ENCODE peak calls at places on chromosomes 11 and 22, in ten cellular contexts. One of them, this sample, is unnamed.

GRCh38 chr11:17846852-17847453 is 112.4 kb downstream of the KCNC1 start:
- DNase-seq in HepG2: no peak
- DNase-seq in SK-N-SH: no peak
- DNase-seq in GM23338: peak; percentile 34
- DNase-seq in Panc1: no peak
- DNase-seq in transverse colon: no peak
- DNase-seq in endothelial cell of umbilical vein: no peak
- DNase-seq in K562: peak; percentile 35
- DNase-seq in prostate gland: no peak
- DNase-seq in upper lobe of left lung: no peak
- DNase-seq in this sample: no peak

GRCh38 chr22:19703869-19704268 is 10.4 kb upstream of the SEPTIN5 start:
- DNase-seq in GM23338: no peak
- DNase-seq in endothelial cell of umbilical vein: no peak
- DNase-seq in SK-N-SH: no peak
- DNase-seq in HepG2: no peak
- DNase-seq in upper lobe of left lung: peak; percentile 5
- DNase-seq in transverse colon: no peak
- DNase-seq in prostate gland: no peak
- DNase-seq in K562: no peak
- DNase-seq in Panc1: no peak
- DNase-seq in this sample: no peak

GRCh38 chr11:120581317-120581716 is 69.8 kb downstream of the GRIK4 start:
- DNase-seq in endothelial cell of umbilical vein: no peak
- DNase-seq in SK-N-SH: no peak
- DNase-seq in transverse colon: no peak
- DNase-seq in HepG2: no peak
- DNase-seq in prostate gland: no peak
- DNase-seq in K562: no peak
- DNase-seq in GM23338: no peak
- DNase-seq in upper lobe of left lung: no peak
- DNase-seq in Panc1: no peak
- DNase-seq in this sample: no peak

GRCh38 chr11:120556841-120557240 is 45.3 kb downstream of the GRIK4 start:
- DNase-seq in SK-N-SH: no peak
- DNase-seq in prostate gland: no peak
- DNase-seq in upper lobe of left lung: no peak
- DNase-seq in GM23338: no peak
- DNase-seq in Panc1: no peak
- DNase-seq in transverse colon: no peak
- DNase-seq in K562: no peak
- DNase-seq in endothelial cell of umbilical vein: no peak
- DNase-seq in HepG2: no peak
- DNase-seq in this sample: no peak

GRCh38 chr11:17607083-17607429 is 60.0 kb downstream of the OTOG start:
- DNase-seq in prostate gland: no peak
- DNase-seq in GM23338: no peak
- DNase-seq in Panc1: no peak
- DNase-seq in upper lobe of left lung: no peak
- DNase-seq in endothelial cell of umbilical vein: no peak
- DNase-seq in SK-N-SH: no peak
- DNase-seq in transverse colon: no peak
- DNase-seq in HepG2: no peak
- DNase-seq in K562: no peak
- DNase-seq in this sample: no peak

GRCh38 chr11:120722539-120722938 is 211.0 kb downstream of the GRIK4 start:
- DNase-seq in GM23338: peak; percentile 72
- DNase-seq in K562: no peak
- DNase-seq in HepG2: no peak
- DNase-seq in upper lobe of left lung: no peak
- DNase-seq in endothelial cell of umbilical vein: no peak
- DNase-seq in Panc1: no peak
- DNase-seq in SK-N-SH: no peak
- DNase-seq in transverse colon: no peak
- DNase-seq in prostate gland: no peak
- DNase-seq in this sample: no peak

GRCh38 chr11:74925281-74925680 is 23.6 kb downstream of the XRRA1 start:
- DNase-seq in SK-N-SH: no peak
- DNase-seq in Panc1: no peak
- DNase-seq in GM23338: no peak
- DNase-seq in HepG2: no peak
- DNase-seq in K562: no peak
- DNase-seq in upper lobe of left lung: no peak
- DNase-seq in endothelial cell of umbilical vein: no peak
- DNase-seq in transverse colon: no peak
- DNase-seq in prostate gland: no peak
- DNase-seq in this sample: no peak

GRCh38 chr11:8019671-8020597 is 32.8 kb downstream of the EIF3F start:
- DNase-seq in transverse colon: no peak
- DNase-seq in SK-N-SH: peak; percentile 87
- DNase-seq in GM23338: peak; percentile 34
- DNase-seq in prostate gland: no peak
- DNase-seq in HepG2: no peak
- DNase-seq in endothelial cell of umbilical vein: peak; percentile 8
- DNase-seq in Panc1: no peak
- DNase-seq in upper lobe of left lung: no peak
- DNase-seq in K562: no peak
- DNase-seq in this sample: no peak

DNA sequence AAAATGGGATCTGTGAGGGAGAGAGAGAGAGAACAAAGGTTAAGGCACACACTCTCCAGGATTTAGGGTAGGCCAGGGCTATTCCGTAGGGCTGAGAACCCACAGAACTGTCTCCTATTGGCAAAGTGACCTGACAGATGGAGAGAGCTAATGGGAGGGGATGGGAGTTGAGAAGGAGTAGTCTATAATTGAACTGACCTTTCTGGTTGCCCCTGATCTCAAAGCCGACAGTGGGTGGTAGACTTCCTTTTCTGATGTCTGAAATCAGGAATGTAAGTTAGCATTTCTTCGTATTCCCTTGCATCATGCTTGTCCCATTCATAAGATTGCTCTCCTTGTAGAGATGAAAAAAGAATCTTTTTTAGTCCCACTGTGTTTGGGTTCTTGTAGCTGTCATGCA is 210.1 kb downstream of the NTM start:
- DNase-seq in prostate gland: no peak
- DNase-seq in K562: no peak
- DNase-seq in GM23338: no peak
- DNase-seq in HepG2: no peak
- DNase-seq in endothelial cell of umbilical vein: no peak
- DNase-seq in Panc1: no peak
- DNase-seq in SK-N-SH: no peak
- DNase-seq in upper lobe of left lung: no peak
- DNase-seq in transverse colon: no peak
- DNase-seq in this sample: no peak
- TF ChIP-seq POLR2AphosphoS5 in prostate gland: no peak
- TF ChIP-seq POLR2AphosphoS5 in K562: no peak
- TF ChIP-seq POLR2AphosphoS5 in GM23338: no peak
- TF ChIP-seq POLR2AphosphoS5 in HepG2: no peak
- TF ChIP-seq POLR2AphosphoS5 in endothelial cell of umbilical vein: no peak
- TF ChIP-seq POLR2AphosphoS5 in Panc1: no peak
- TF ChIP-seq POLR2AphosphoS5 in SK-N-SH: no peak
- TF ChIP-seq POLR2AphosphoS5 in upper lobe of left lung: no peak
- TF ChIP-seq POLR2AphosphoS5 in transverse colon: no peak
- TF ChIP-seq POLR2AphosphoS5 in this sample: no peak

GRCh38 chr11:47425611-47426010 is 628 bp downstream of the PSMC3 start:
- DNase-seq in K562: no peak
- DNase-seq in GM23338: no peak
- DNase-seq in transverse colon: no peak
- DNase-seq in SK-N-SH: no peak
- DNase-seq in HepG2: no peak
- DNase-seq in endothelial cell of umbilical vein: no peak
- DNase-seq in Panc1: no peak
- DNase-seq in prostate gland: no peak
- DNase-seq in upper lobe of left lung: no peak
- DNase-seq in this sample: no peak

GRCh38 chr11:47431356-47432083 is 5.3 kb upstream of the PSMC3 start:
- DNase-seq in Panc1: no peak
- DNase-seq in K562: no peak
- DNase-seq in transverse colon: no peak
- DNase-seq in GM23338: no peak
- DNase-seq in SK-N-SH: no peak
- DNase-seq in prostate gland: no peak
- DNase-seq in HepG2: peak; percentile 52
- DNase-seq in upper lobe of left lung: no peak
- DNase-seq in endothelial cell of umbilical vein: no peak
- DNase-seq in this sample: no peak

GRCh38 chr11:47430524-47430923 is 4.3 kb upstream of the PSMC3 start:
- DNase-seq in GM23338: no peak
- DNase-seq in SK-N-SH: no peak
- DNase-seq in endothelial cell of umbilical vein: no peak
- DNase-seq in Panc1: no peak
- DNase-seq in transverse colon: no peak
- DNase-seq in K562: no peak
- DNase-seq in prostate gland: no peak
- DNase-seq in HepG2: no peak
- DNase-seq in upper lobe of left lung: no peak
- DNase-seq in this sample: no peak

DNA sequence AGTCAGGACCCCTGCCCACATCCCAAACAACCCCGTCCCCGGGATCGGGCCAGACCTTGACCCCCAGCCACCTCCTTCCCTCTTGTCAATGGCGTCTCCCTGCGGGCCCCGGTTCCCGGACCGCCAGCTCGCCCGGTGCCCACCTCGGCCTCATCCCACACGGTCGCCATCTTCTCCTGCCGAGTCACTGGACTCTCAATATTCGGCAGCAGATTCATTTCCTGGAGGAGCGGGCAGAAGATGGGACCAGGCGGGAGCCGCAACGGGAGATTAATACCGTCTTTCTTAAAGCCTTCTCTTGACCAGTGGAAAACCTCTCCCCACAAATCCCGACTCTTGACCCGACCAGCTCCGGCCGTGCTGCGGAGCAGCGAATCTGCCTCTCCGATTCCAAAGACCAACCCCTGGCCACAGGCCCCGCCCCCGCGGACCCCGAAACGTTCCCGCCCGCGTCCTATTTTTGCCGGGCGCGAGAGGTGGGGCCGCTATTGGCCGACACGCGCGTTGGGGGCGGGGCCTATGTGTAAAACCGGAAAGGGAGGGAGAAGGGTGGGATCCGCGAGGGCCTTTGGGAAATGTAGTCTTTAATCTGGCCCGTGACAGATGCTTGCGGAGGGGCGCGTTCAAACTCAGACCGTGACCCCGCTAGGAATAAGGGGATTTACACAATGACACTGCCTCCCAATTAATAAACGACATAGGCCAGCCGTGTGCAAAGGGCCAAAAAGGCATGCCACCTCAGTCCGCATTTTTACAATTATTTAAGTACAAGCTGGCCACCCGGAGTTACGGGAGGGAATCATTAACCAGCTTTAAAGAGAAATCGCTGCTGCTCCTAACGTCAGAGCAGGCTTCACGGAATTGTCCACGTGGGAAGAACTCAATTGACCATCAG is at the start of gene PSMC3:
- DNase-seq in upper lobe of left lung: peak; percentile 98
- DNase-seq in endothelial cell of umbilical vein: peak; percentile 97
- DNase-seq in SK-N-SH: peak; percentile 97
- DNase-seq in transverse colon: peak; percentile 99
- DNase-seq in K562: peak; percentile 98
- DNase-seq in HepG2: peak; percentile 93
- DNase-seq in prostate gland: peak; percentile 98
- DNase-seq in Panc1: peak; percentile 83
- DNase-seq in GM23338: peak; percentile 100
- DNase-seq in this sample: peak; percentile 95
- TF ChIP-seq POLR2AphosphoS5 in upper lobe of left lung: peak; percentile 37
- TF ChIP-seq POLR2AphosphoS5 in endothelial cell of umbilical vein: peak; percentile 75
- TF ChIP-seq POLR2AphosphoS5 in SK-N-SH: peak; percentile 85
- TF ChIP-seq POLR2AphosphoS5 in transverse colon: peak; percentile 39
- TF ChIP-seq POLR2AphosphoS5 in K562: peak; percentile 84
- TF ChIP-seq POLR2AphosphoS5 in HepG2: peak; percentile 76
- TF ChIP-seq POLR2AphosphoS5 in prostate gland: peak; percentile 92
- TF ChIP-seq POLR2AphosphoS5 in Panc1: peak; percentile 69
- TF ChIP-seq POLR2AphosphoS5 in GM23338: peak; percentile 78
- TF ChIP-seq POLR2AphosphoS5 in this sample: peak; percentile 89

GRCh38 chr11:114318361-114318760 is 22.2 kb downstream of the NNMT start:
- DNase-seq in transverse colon: no peak
- DNase-seq in upper lobe of left lung: no peak
- DNase-seq in SK-N-SH: no peak
- DNase-seq in endothelial cell of umbilical vein: peak; percentile 69
- DNase-seq in prostate gland: no peak
- DNase-seq in Panc1: no peak
- DNase-seq in K562: no peak
- DNase-seq in HepG2: no peak
- DNase-seq in GM23338: peak; percentile 30
- DNase-seq in this sample: no peak

GRCh38 chr11:114322934-114323333 is 26.7 kb downstream of the NNMT start:
- DNase-seq in HepG2: no peak
- DNase-seq in GM23338: no peak
- DNase-seq in transverse colon: no peak
- DNase-seq in K562: no peak
- DNase-seq in endothelial cell of umbilical vein: no peak
- DNase-seq in prostate gland: no peak
- DNase-seq in SK-N-SH: no peak
- DNase-seq in upper lobe of left lung: no peak
- DNase-seq in Panc1: no peak
- DNase-seq in this sample: no peak

GRCh38 chr11:114319716-114320328 is 23.6 kb downstream of the NNMT start:
- DNase-seq in Panc1: no peak
- DNase-seq in upper lobe of left lung: peak; percentile 69
- DNase-seq in GM23338: peak; percentile 80
- DNase-seq in prostate gland: no peak
- DNase-seq in SK-N-SH: no peak
- DNase-seq in HepG2: no peak
- DNase-seq in transverse colon: no peak
- DNase-seq in K562: no peak
- DNase-seq in endothelial cell of umbilical vein: no peak
- DNase-seq in this sample: no peak

GRCh38 chr11:114317738-114318137 is 21.5 kb downstream of the NNMT start:
- DNase-seq in prostate gland: no peak
- DNase-seq in Panc1: no peak
- DNase-seq in K562: peak; percentile 69
- DNase-seq in HepG2: no peak
- DNase-seq in SK-N-SH: peak; percentile 39
- DNase-seq in endothelial cell of umbilical vein: peak; percentile 73
- DNase-seq in upper lobe of left lung: peak; percentile 54
- DNase-seq in transverse colon: no peak
- DNase-seq in GM23338: peak; percentile 92
- DNase-seq in this sample: no peak

DNA sequence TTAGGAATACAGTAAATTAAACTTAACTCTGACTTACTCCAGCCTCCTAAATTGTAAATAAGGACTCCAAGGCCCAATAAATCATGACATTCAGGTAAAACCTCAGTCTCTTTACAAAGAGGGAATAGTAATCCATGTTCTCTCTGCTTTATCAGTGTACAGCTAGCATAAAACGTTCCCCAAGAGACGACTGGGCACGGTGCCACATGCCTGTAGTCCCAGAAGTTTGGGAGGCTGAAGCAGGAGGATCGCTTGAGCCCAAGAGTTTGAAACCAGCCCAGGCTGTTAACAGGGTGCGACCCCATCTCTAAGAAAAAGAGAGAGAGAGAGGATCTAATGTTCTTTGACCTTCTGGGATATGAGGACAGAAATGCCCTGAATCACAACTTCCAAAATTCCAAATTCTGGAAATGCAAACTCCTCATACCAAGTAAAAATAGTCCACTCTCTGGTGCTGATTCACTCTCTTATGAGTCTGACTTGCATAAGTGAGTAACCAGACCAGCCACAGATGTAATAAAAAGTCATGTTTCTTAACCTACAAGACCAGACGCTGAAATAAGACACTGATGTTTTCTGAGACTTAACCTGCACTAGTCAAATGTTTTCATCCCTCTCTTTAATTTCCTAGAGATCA is 25.5 kb downstream of the NNMT start:
- DNase-seq in Panc1: no peak
- DNase-seq in SK-N-SH: no peak
- DNase-seq in prostate gland: no peak
- DNase-seq in K562: no peak
- DNase-seq in GM23338: no peak
- DNase-seq in endothelial cell of umbilical vein: no peak
- DNase-seq in transverse colon: no peak
- DNase-seq in upper lobe of left lung: no peak
- DNase-seq in HepG2: no peak
- DNase-seq in this sample: no peak
- TF ChIP-seq POLR2AphosphoS5 in Panc1: no peak
- TF ChIP-seq POLR2AphosphoS5 in SK-N-SH: no peak
- TF ChIP-seq POLR2AphosphoS5 in prostate gland: no peak
- TF ChIP-seq POLR2AphosphoS5 in K562: no peak
- TF ChIP-seq POLR2AphosphoS5 in GM23338: no peak
- TF ChIP-seq POLR2AphosphoS5 in endothelial cell of umbilical vein: no peak
- TF ChIP-seq POLR2AphosphoS5 in transverse colon: no peak
- TF ChIP-seq POLR2AphosphoS5 in upper lobe of left lung: no peak
- TF ChIP-seq POLR2AphosphoS5 in HepG2: no peak
- TF ChIP-seq POLR2AphosphoS5 in this sample: no peak

DNA sequence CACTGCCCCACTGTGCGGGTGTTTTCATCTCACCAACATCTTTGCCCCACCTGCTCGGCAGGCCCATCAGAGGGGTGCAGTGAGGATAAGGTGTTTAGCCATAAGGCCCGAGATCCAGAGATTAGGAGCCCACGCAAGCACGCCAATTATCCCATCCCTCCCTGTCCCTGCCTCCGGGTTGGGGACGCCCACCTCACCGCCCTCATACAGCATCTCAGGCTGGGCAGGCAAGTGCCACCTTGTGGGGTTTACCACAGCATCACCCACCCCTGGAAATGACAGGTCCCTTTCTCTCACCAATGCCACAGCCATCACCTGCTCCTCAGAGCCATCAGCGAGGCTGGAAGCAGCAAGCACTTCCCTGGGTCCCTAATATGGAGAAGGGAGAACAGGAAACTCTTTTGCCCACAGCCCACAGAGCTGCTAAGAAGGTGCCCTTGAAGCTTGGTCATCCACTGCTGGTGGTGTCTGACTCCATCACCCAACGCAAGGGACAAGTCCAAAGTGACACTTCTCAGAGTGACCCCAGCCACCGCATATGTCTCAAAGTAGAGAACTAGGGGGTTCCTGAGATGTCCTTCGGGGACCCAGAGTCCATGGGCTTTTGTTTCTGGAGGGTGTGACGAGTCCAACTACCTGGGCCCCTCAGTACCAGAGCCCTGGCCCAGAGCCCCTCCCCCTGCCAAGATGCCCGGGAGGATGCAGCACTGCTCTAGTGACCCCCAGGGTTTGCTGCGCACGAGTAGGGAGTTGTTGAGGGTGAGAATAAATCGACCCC is 15.8 kb downstream of the VPS37C start:
- DNase-seq in SK-N-SH: no peak
- DNase-seq in endothelial cell of umbilical vein: no peak
- DNase-seq in upper lobe of left lung: no peak
- DNase-seq in GM23338: no peak
- DNase-seq in Panc1: no peak
- DNase-seq in K562: no peak
- DNase-seq in HepG2: no peak
- DNase-seq in transverse colon: no peak
- DNase-seq in prostate gland: no peak
- DNase-seq in this sample: no peak
- TF ChIP-seq POLR2AphosphoS5 in SK-N-SH: no peak
- TF ChIP-seq POLR2AphosphoS5 in endothelial cell of umbilical vein: no peak
- TF ChIP-seq POLR2AphosphoS5 in upper lobe of left lung: no peak
- TF ChIP-seq POLR2AphosphoS5 in GM23338: no peak
- TF ChIP-seq POLR2AphosphoS5 in Panc1: no peak
- TF ChIP-seq POLR2AphosphoS5 in K562: no peak
- TF ChIP-seq POLR2AphosphoS5 in HepG2: no peak
- TF ChIP-seq POLR2AphosphoS5 in transverse colon: no peak
- TF ChIP-seq POLR2AphosphoS5 in prostate gland: no peak
- TF ChIP-seq POLR2AphosphoS5 in this sample: no peak

This sample was measured in GM12892.